ENCODE peak calls at places on chromosomes 6 and 20, in eight cellular contexts. B, K, W, M, N, C, F and A are unnamed samples.
A peak's percentile ranks its signal among the peaks of the same experiment; 100 is the strongest.

GRCh38 chr20:2210646-2211556 is 84.9 kb upstream of the TGM3 start:
- DNase-seq in B (peak; percentile 75), K (peak; percentile 75), W (no peak), M (peak; percentile 97), N (no peak), C (no peak), F (peak; percentile 46), A (no peak)

GRCh38 chr6:107576852-107577251 is 86.9 kb downstream of the SOBP start:
- DNase-seq in B (no peak), K (peak; percentile 81), W (no peak), M (peak; percentile 90), N (no peak), C (no peak), F (peak; percentile 71), A (no peak)

GRCh38 chr6:24274441-24275083 is 83.3 kb downstream of the DCDC2 start:
- DNase-seq in B (no peak), K (peak; percentile 23), W (no peak), M (peak; percentile 47), N (no peak), C (peak; percentile 48), F (peak; percentile 1), A (peak; percentile 46)

GRCh38 chr6:53956068-53956711 is 155.1 kb upstream of the MLIP start:
- DNase-seq in B (no peak), K (peak; percentile 70), W (no peak), M (peak; percentile 68), N (peak; percentile 73), C (peak; percentile 84), F (peak; percentile 54), A (peak; percentile 83)

GRCh38 chr6:149847943-149848267 is 16.3 kb downstream of the LRP11 start:
- DNase-seq in B (peak; percentile 1), K (no peak), W (peak; percentile 11), M (no peak), N (no peak), C (no peak), F (no peak), A (no peak)

GRCh38 chr20:34993941-34994508 is 38.4 kb downstream of the MYH7B start:
- DNase-seq in B (no peak), K (no peak), W (no peak), M (no peak), N (no peak), C (no peak), F (no peak), A (no peak)

GRCh38 chr20:3374296-3374695 is 33.2 kb downstream of the DNAAF9 start:
- DNase-seq in B (no peak), K (no peak), W (no peak), M (peak; percentile 10), N (no peak), C (no peak), F (no peak), A (no peak)

GRCh38 chr20:41360831-41361756 is 5.5 kb downstream of the EMILIN3 start:
- DNase-seq in B (no peak), K (no peak), W (no peak), M (no peak), N (no peak), C (no peak), F (no peak), A (peak; percentile 74)

GRCh38 chr20:5031206-5031557 is 29.9 kb upstream of the SLC23A2 start:
- DNase-seq in B (no peak), K (no peak), W (no peak), M (no peak), N (no peak), C (no peak), F (no peak), A (no peak)

GRCh38 chr20:38779247-38780097 is 26.0 kb upstream of the PPP1R16B start:
- DNase-seq in B (no peak), K (no peak), W (no peak), M (no peak), N (no peak), C (peak; percentile 40), F (peak; percentile 70), A (no peak)

GRCh38 chr6:130367767-130368166 is 1.9 kb downstream of the TMEM200A start:
- DNase-seq in B (no peak), K (no peak), W (no peak), M (no peak), N (no peak), C (no peak), F (peak; percentile 17), A (no peak)

GRCh38 chr20:24658920-24659660 is 189.7 kb downstream of the SYNDIG1 start:
- DNase-seq in B (no peak), K (no peak), W (no peak), M (no peak), N (no peak), C (no peak), F (no peak), A (no peak)

GRCh38 chr6:7721654-7722053 is 4.2 kb upstream of the BMP6 start:
- DNase-seq in B (no peak), K (peak; percentile 41), W (no peak), M (peak; percentile 65), N (no peak), C (no peak), F (peak; percentile 26), A (no peak)

GRCh38 chr6:104537185-104537584 is 322.5 kb downstream of the HACE1 start:
- DNase-seq in B (no peak), K (peak; percentile 69), W (no peak), M (peak; percentile 63), N (no peak), C (no peak), F (peak; percentile 59), A (no peak)

DNA sequence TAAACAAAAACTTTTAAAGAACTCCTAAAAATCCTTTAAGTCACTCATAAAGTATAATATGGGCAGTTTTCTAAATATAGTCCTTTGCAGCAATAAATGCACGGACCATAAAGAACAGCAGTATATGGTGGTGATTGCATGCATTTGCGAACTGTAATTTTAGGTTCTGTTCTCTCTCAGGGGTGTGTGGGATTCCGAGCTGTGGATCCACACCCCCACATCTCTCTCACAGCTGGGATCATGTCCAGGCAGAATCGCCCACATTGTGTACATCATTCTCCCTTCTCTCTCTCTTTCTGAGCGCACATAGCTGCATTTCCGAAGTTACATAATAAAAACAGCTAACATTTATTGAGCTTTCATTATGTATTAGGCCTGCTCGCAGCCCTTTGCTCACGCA is 28.6 kb downstream of the SLC52A3 start:
- DNase-seq in B (no peak), K (no peak), W (no peak), M (no peak), N (no peak), C (no peak), F (no peak), A (no peak)
- H3K4me1 ChIP-seq in B (no peaks in the 10 kb centered on the region), K (no peaks in the 10 kb centered on the region), W (peaks cover 18% of the 10 kb centered on the region), M (no peaks in the 10 kb centered on the region), N (no peaks in the 10 kb centered on the region), C (no peaks in the 10 kb centered on the region), F (no peaks in the 10 kb centered on the region), A (no peaks in the 10 kb centered on the region)

GRCh38 chr6:32607988-32608298 is 18.3 kb upstream of the HLA-DRB1 start:
- DNase-seq in B (no peak), K (no peak), W (no peak), M (no peak), N (no peak), C (no peak), F (no peak), A (no peak)

GRCh38 chr6:32610897-32611296 is 21.2 kb upstream of the HLA-DRB1 start:
- DNase-seq in B (no peak), K (no peak), W (no peak), M (no peak), N (no peak), C (no peak), F (no peak), A (no peak)

GRCh38 chr6:32608374-32608773 is 18.7 kb upstream of the HLA-DRB1 start:
- DNase-seq in B (no peak), K (no peak), W (no peak), M (no peak), N (no peak), C (no peak), F (no peak), A (no peak)

GRCh38 chr6:32609391-32609730 is 19.7 kb upstream of the HLA-DRB1 start:
- DNase-seq in B (no peak), K (no peak), W (no peak), M (no peak), N (no peak), C (no peak), F (no peak), A (no peak)

DNA sequence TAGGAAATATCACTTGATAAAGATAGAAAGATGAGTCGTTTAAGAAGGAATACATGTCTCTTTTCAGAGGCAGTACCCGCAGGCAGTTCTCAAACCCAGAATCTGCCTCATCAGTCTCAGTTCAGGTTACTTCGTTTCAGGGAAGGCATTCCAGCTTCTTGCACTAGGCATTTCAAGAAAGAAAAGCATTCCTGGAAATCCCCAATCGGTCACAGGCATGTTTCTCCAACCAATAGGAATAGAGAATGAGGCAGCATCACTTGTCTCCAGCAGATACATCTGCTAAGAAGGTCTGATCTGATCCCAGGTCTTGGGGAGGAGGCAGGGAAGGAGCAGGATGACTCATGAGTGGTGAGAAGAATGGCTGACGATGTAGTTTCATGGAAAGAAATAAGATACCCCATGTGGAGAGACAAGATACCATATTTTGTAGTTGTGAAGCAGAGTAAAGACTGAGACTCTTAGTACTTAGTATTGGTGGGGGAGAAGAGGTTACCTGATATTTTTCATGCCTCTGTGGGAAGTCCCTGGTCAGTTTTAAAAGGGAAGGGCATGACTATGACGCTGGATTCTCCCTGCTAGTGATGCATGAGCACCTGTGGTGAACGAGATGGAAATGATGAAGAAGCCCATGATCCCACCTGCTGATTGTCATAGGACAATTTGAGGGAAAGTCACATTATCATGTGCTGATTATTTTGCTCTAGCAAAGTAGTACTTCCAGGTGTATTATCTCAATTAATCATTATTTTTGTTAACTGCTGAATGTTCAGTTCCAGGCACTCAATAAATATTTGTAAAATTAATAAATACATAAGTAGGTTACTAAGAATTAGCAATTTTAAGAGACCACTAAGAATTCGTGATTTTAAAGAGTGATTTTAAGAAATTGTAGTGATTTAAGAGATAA is 20.3 kb upstream of the HLA-DRB1 start:
- DNase-seq in B (no peak), K (peak; percentile 92), W (no peak), M (peak; percentile 87), N (no peak), C (peak; percentile 84), F (peak; percentile 96), A (no peak)
- H3K4me3 ChIP-seq in B (no peak overlapping the region), K (no peak overlapping the region), W (no peak overlapping the region), M (no peak overlapping the region), N (no peak overlapping the region), C (no peak overlapping the region), F (peak overlapping the region; percentile 29), A (no peak overlapping the region)

GRCh38 chr6:17656092-17656491 is 50.6 kb downstream of the NUP153 start:
- DNase-seq in B (no peak), K (no peak), W (no peak), M (peak; percentile 15), N (no peak), C (peak; percentile 17), F (peak; percentile 1), A (no peak)
- H3K36me3 ChIP-seq in B (peaks cover 9% of the 10 kb centered on the region), K (peaks cover 31% of the 10 kb centered on the region), W (peaks cover 33% of the 10 kb centered on the region), M (peaks cover 32% of the 10 kb centered on the region), N (peaks cover 20% of the 10 kb centered on the region), C (peaks cover 16% of the 10 kb centered on the region), F (peaks cover 29% of the 10 kb centered on the region), A (peaks cover 34% of the 10 kb centered on the region)

DNA sequence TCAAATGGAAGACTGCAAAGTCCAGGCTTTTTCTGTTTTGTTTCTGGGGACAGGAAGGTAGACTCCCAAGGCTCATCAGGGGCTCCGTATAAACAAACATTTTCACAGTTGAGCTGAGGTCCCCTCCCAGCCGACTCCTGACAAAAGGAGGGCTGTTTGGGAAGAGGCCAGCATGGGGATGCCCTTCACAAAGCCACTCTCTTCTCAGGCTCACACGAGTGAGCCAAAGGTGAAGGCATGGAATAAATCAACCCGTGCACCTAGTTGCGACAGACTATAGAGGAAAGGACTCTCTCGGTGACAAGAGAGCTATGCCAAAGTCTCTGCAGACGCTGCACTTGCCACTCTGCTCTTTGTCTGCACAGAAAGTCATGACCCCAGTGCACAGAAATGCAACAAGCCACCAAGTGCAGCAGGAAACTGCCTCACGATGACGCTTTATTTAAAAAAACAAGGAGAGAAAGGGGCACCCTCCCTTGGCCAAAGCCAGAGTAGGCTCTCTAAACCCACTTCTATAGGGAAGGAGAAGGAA is 21.1 kb downstream of the JAG1 start:
- DNase-seq in B (no peak), K (peak; percentile 17), W (no peak), M (no peak), N (no peak), C (peak; percentile 63), F (no peak), A (no peak)
- H3K4me1 ChIP-seq in B (no peaks in the 10 kb centered on the region), K (peaks cover 37% of the 10 kb centered on the region), W (peaks cover 66% of the 10 kb centered on the region), M (peaks cover 13% of the 10 kb centered on the region), N (peaks cover 49% of the 10 kb centered on the region), C (peaks cover 55% of the 10 kb centered on the region), F (peaks cover 27% of the 10 kb centered on the region), A (peaks cover 34% of the 10 kb centered on the region)